ENCODE peak calls at places on chromosome 17, in nine cellular contexts. F is SK-N-SH, L is GM23338, M is PC-3, V is GM23248, J is HCT116, H is hepatocyte, S is neural progenitor cell, E is MM.1S. R is an unnamed sample.
A peak's percentile ranks its signal among the peaks of the same experiment; 100 is the strongest.

GRCh38 chr17:55750750-55751641 is at the start of gene PCTP:
- DNase-seq in S (peak; percentile 96), J (peak; percentile 86), V (peak; percentile 98), M (peak; percentile 97), H (peak; percentile 96), L (peak; percentile 96), F (peak; percentile 98), E (peak; percentile 89), R (peak; percentile 83)

GRCh38 chr17:44940321-44940720 is 7.3 kb downstream of the KIF18B start:
- DNase-seq in H (no peak), V (peak; percentile 51), J (no peak), F (peak; percentile 11), S (no peak), E (no peak), M (peak; percentile 93), L (peak; percentile 55), R (no peak)

GRCh38 chr17:61152898-61153297 is 246.7 kb upstream of the TBX2 start:
- DNase-seq in H (no peak), V (no peak), M (no peak), F (no peak), E (no peak), J (no peak), S (no peak), L (no peak), R (no peak)

GRCh38 chr17:63969278-63969677 is 3.4 kb downstream of the SCN4A start:
- DNase-seq in V (no peak), F (no peak), L (no peak), H (no peak), E (no peak), M (no peak), J (no peak), S (no peak), R (no peak)

GRCh38 chr17:27294689-27295630 is 1.0 kb downstream of the WSB1 start:
- DNase-seq in L (peak; percentile 87), H (peak; percentile 89), J (peak; percentile 24), F (peak; percentile 48), M (peak; percentile 63), E (peak; percentile 65), V (peak; percentile 94), S (peak; percentile 82), R (peak; percentile 59)

GRCh38 chr17:47320879-47321502 is 2.8 kb upstream of the EFCAB13 start:
- DNase-seq in H (no peak), E (no peak), V (no peak), S (no peak), J (no peak), F (no peak), L (no peak), M (no peak), R (no peak)

GRCh38 chr17:57940217-57940616 is 15.0 kb downstream of the CUEDC1 start:
- DNase-seq in M (no peak), H (no peak), L (peak; percentile 50), S (no peak), J (no peak), V (no peak), F (no peak), E (peak; percentile 58), R (no peak)

GRCh38 chr17:63600569-63601438 is at the start of gene TACO1:
- DNase-seq in H (peak; percentile 87), M (peak; percentile 92), F (peak; percentile 96), E (peak; percentile 78), L (peak; percentile 92), S (peak; percentile 87), V (peak; percentile 86), J (peak; percentile 79), R (peak; percentile 87)

GRCh38 chr17:47363171-47363570 is 39.4 kb downstream of the EFCAB13 start:
- DNase-seq in V (peak; percentile 34), E (no peak), J (no peak), L (no peak), S (no peak), M (no peak), H (no peak), F (no peak), R (no peak)

GRCh38 chr17:76586741-76587487 is 1.3 kb upstream of the ST6GALNAC2 start:
- DNase-seq in F (peak; percentile 65), J (no peak), H (no peak), L (peak; percentile 67), E (no peak), M (no peak), S (peak; percentile 67), V (no peak), R (no peak)

GRCh38 chr17:57092171-57092570 is 7.1 kb downstream of the AKAP1 start:
- DNase-seq in V (no peak), J (no peak), F (no peak), M (no peak), S (no peak), E (no peak), L (no peak), H (no peak), R (peak; percentile 11)

GRCh38 chr17:45850468-45850867 is 5.8 kb downstream of the SPPL2C start:
- DNase-seq in J (no peak), L (no peak), S (no peak), E (no peak), H (no peak), M (no peak), F (no peak), V (no peak), R (no peak)

GRCh38 chr17:11495616-11496015 is 102.7 kb upstream of the DNAH9 start:
- DNase-seq in M (no peak), F (no peak), V (no peak), L (no peak), E (no peak), H (no peak), J (no peak), S (no peak), R (no peak)

GRCh38 chr17:71760062-71760720 is 360.6 kb upstream of the SOX9 start:
- DNase-seq in F (no peak), H (no peak), M (peak; percentile 93), S (no peak), E (no peak), J (no peak), V (peak; percentile 43), L (no peak), R (no peak)

GRCh38 chr17:15966183-15966878 is 21.4 kb downstream of the ADORA2B start:
- DNase-seq in E (no peak), V (no peak), M (peak; percentile 93), H (peak; percentile 75), S (peak; percentile 89), J (no peak), F (no peak), L (peak; percentile 96), R (no peak)

GRCh38 chr17:78774456-78774855 is 7.6 kb downstream of the CYTH1 start:
- DNase-seq in L (no peak), H (no peak), J (no peak), M (no peak), S (no peak), E (no peak), V (peak; percentile 35), F (no peak), R (peak; percentile 47)

GRCh38 chr17:66353937-66354401 is 51.6 kb downstream of the PRKCA start:
- DNase-seq in L (no peak), F (no peak), M (no peak), E (no peak), J (no peak), H (no peak), V (peak; percentile 46), S (no peak), R (no peak)

GRCh38 chr17:66348605-66349165 is 46.3 kb downstream of the PRKCA start:
- DNase-seq in H (peak; percentile 82), M (peak; percentile 92), J (peak; percentile 22), S (no peak), L (no peak), F (peak; percentile 48), V (peak; percentile 78), E (no peak), R (no peak)

GRCh38 chr17:66351701-66352100 is 49.3 kb downstream of the PRKCA start:
- DNase-seq in J (no peak), M (no peak), F (no peak), V (no peak), S (no peak), L (no peak), E (no peak), H (no peak), R (no peak)

GRCh38 chr17:66349549-66350245 is 47.3 kb downstream of the PRKCA start:
- DNase-seq in J (no peak), V (peak; percentile 12), E (no peak), M (no peak), S (no peak), H (no peak), L (no peak), F (no peak), R (no peak)

GRCh38 chr17:66351053-66351452 is 48.6 kb downstream of the PRKCA start:
- DNase-seq in M (peak; percentile 51), J (no peak), H (no peak), E (no peak), V (no peak), S (no peak), F (no peak), L (no peak), R (no peak)
- H3K79me2 ChIP-seq in M (peaks cover 73% of the 10 kb centered on the region), J (no peaks in the 10 kb centered on the region), H (peaks cover 55% of the 10 kb centered on the region), E (peaks cover 27% of the 10 kb centered on the region), V (peaks cover 98% of the 10 kb centered on the region), S (no peaks in the 10 kb centered on the region), F (peaks cover 96% of the 10 kb centered on the region), L (peaks cover 3% of the 10 kb centered on the region), R (no peaks in the 10 kb centered on the region)

GRCh38 chr17:80395402-80396151 is 19.4 kb upstream of the ENDOV start:
- DNase-seq in J (no peak), H (no peak), M (no peak), L (peak; percentile 54), E (no peak), S (no peak), F (peak; percentile 28), V (peak; percentile 11), R (no peak)
- TF ChIP-seq EZH2phosphoT487 in J (no peak), H (no peak), M (no peak), L (no peak), E (no peak), S (no peak), F (no peak), V (no peak), R (no peak)

GRCh38 chr17:51046527-51047384 is 73.9 kb downstream of the SPAG9 start:
- DNase-seq in J (no peak), F (peak; percentile 84), L (peak; percentile 95), M (no peak), E (no peak), V (peak; percentile 88), H (peak; percentile 89), S (peak; percentile 96), R (no peak)

GRCh38 chr17:51050291-51051033 is 70.2 kb downstream of the SPAG9 start:
- DNase-seq in E (peak; percentile 16), L (no peak), H (peak; percentile 30), V (peak; percentile 54), M (peak; percentile 67), J (no peak), S (no peak), F (no peak), R (peak; percentile 79)

GRCh38 chr17:51045616-51046526 is 74.8 kb downstream of the SPAG9 start:
- DNase-seq in H (no peak), M (no peak), L (peak; percentile 51), V (peak; percentile 43), S (peak; percentile 61), F (peak; percentile 25), E (no peak), J (no peak), R (no peak)

GRCh38 chr17:51044964-51045363 is 75.7 kb downstream of the SPAG9 start:
- DNase-seq in J (no peak), E (no peak), H (no peak), V (no peak), S (peak; percentile 34), F (peak; percentile 25), L (no peak), M (no peak), R (no peak)
- H3K4me3 ChIP-seq in J (no peak overlapping the region), E (no peak overlapping the region), H (no peak overlapping the region), V (no peak overlapping the region), S (peak overlapping the region; percentile 66), F (peak overlapping the region; percentile 56), L (peak overlapping the region; percentile 11), M (no peak overlapping the region), R (no peak overlapping the region)

GRCh38 chr17:80599546-80600305 is 55.1 kb downstream of the RPTOR start:
- DNase-seq in E (no peak), J (no peak), L (no peak), V (peak; percentile 46), F (no peak), M (no peak), S (no peak), H (peak; percentile 84), R (no peak)
- H3K79me2 ChIP-seq in E (peaks cover 71% of the 10 kb centered on the region), J (peaks cover 90% of the 10 kb centered on the region), L (peaks cover 80% of the 10 kb centered on the region), V (peaks cover 64% of the 10 kb centered on the region), F (peaks cover 70% of the 10 kb centered on the region), M (peaks cover 90% of the 10 kb centered on the region), S (peaks cover 39% of the 10 kb centered on the region), H (peaks cover 75% of the 10 kb centered on the region), R (peaks cover 63% of the 10 kb centered on the region)